ENCODE peak calls at places on chromosomes 5 and 9, in eight cellular contexts. A is lower leg skin; T is EL; O is frontal cortex; S is KBM-7; N is stimulated activated CD8-positive, alpha-beta memory T cell treated with anti-CD3 and anti-CD28 coated beads, Interleukin-15, amount 100 ng/mL, for 48 hours; C is activated T-helper 1 cell treated with anti-CD3 and anti-CD28 coated beads, Interleukin-2, amount 50 U/mL, for 16 hours; B is neural crest cell. G is an unnamed sample.

GRCh38 chr9:136835932-136836901 is 6.1 kb upstream of the AJM1 start:
- DNase-seq in A (no peak), T (no peak), O (no peak), S (no peak), N (no peak), C (no peak), B (no peak), G (no peak)

GRCh38 chr5:154794525-154795234 is 39.5 kb downstream of the LARP1 start:
- DNase-seq in A (no peak), T (peak; percentile 64), O (no peak), S (no peak), N (no peak), C (no peak), B (no peak), G (no peak)

GRCh38 chr5:120464627-120465280 is 654 bp downstream of the PRR16 start:
- DNase-seq in A (peak; percentile 87), T (peak; percentile 85), O (peak; percentile 28), S (peak; percentile 38), N (no peak), C (no peak), B (peak; percentile 9), G (peak; percentile 70)

GRCh38 chr5:109691248-109691574 is 1.5 kb downstream of the MAN2A1 start:
- DNase-seq in A (no peak), T (no peak), O (no peak), S (no peak), N (no peak), C (no peak), B (no peak), G (no peak)

GRCh38 chr5:152349683-152350526 is 55.2 kb downstream of the NMUR2 start:
- DNase-seq in A (no peak), T (peak; percentile 23), O (peak; percentile 34), S (peak; percentile 24), N (no peak), C (no peak), B (peak; percentile 44), G (peak; percentile 39)

GRCh38 chr5:168106008-168106761 is 185.3 kb upstream of the WWC1 start:
- DNase-seq in A (no peak), T (peak; percentile 81), O (no peak), S (no peak), N (no peak), C (no peak), B (no peak), G (peak; percentile 31)

GRCh38 chr5:95900383-95900958 is 61.2 kb downstream of the ELL2 start:
- DNase-seq in A (no peak), T (peak; percentile 62), O (no peak), S (no peak), N (no peak), C (no peak), B (no peak), G (peak; percentile 80)

GRCh38 chr5:173454381-173454763 is 126.2 kb upstream of the STC2 start:
- DNase-seq in A (no peak), T (peak; percentile 93), O (no peak), S (no peak), N (no peak), C (no peak), B (no peak), G (no peak)

GRCh38 chr9:122941560-122942234 is 877 bp downstream of the RABGAP1 start:
- DNase-seq in A (no peak), T (peak; percentile 53), O (peak; percentile 18), S (no peak), N (no peak), C (no peak), B (no peak), G (no peak)

G was measured in cerebellum.